ENCODE peak calls at places on chromosomes 16 and 17, in eight cellular contexts. One of them, this sample, is unnamed.

GRCh38 chr16:67673712-67674580 is 7.3 kb downstream of the C16orf86 start:
- ATAC-seq in upper lobe of left lung: peak; percentile 62
- ATAC-seq in effector memory CD8-positive, alpha-beta T cell: no peak
- ATAC-seq in CD4-positive, CD25-positive, alpha-beta regulatory T cell: no peak
- ATAC-seq in A549: peak; percentile 17
- ATAC-seq in RWPE2: no peak
- ATAC-seq in activated B cell treated with CpG ODN at 0.5 μM for 24 hours: no peak
- ATAC-seq in SK-N-SH treated with all-trans-retinoic acid at 6 μM for 48 hours: peak; percentile 58
- ATAC-seq in this sample: no peak

GRCh38 chr16:1159325-1159972 is 6.5 kb downstream of the CACNA1H start:
- ATAC-seq in SK-N-SH treated with all-trans-retinoic acid at 6 μM for 48 hours: no peak
- ATAC-seq in upper lobe of left lung: no peak
- ATAC-seq in A549: no peak
- ATAC-seq in RWPE2: no peak
- ATAC-seq in CD4-positive, CD25-positive, alpha-beta regulatory T cell: no peak
- ATAC-seq in effector memory CD8-positive, alpha-beta T cell: no peak
- ATAC-seq in activated B cell treated with CpG ODN at 0.5 μM for 24 hours: no peak
- ATAC-seq in this sample: no peak

GRCh38 chr16:59181821-59182420 is 447.8 kb upstream of the GOT2 start:
- ATAC-seq in upper lobe of left lung: peak; percentile 30
- ATAC-seq in effector memory CD8-positive, alpha-beta T cell: no peak
- ATAC-seq in SK-N-SH treated with all-trans-retinoic acid at 6 μM for 48 hours: no peak
- ATAC-seq in CD4-positive, CD25-positive, alpha-beta regulatory T cell: no peak
- ATAC-seq in activated B cell treated with CpG ODN at 0.5 μM for 24 hours: no peak
- ATAC-seq in A549: no peak
- ATAC-seq in RWPE2: no peak
- ATAC-seq in this sample: peak; percentile 24

GRCh38 chr16:87897563-87898505 is 28.5 kb upstream of the SLC7A5 start:
- ATAC-seq in effector memory CD8-positive, alpha-beta T cell: peak; percentile 45
- ATAC-seq in activated B cell treated with CpG ODN at 0.5 μM for 24 hours: no peak
- ATAC-seq in A549: peak; percentile 45
- ATAC-seq in SK-N-SH treated with all-trans-retinoic acid at 6 μM for 48 hours: no peak
- ATAC-seq in RWPE2: peak; percentile 41
- ATAC-seq in CD4-positive, CD25-positive, alpha-beta regulatory T cell: peak; percentile 58
- ATAC-seq in upper lobe of left lung: no peak
- ATAC-seq in this sample: no peak

GRCh38 chr16:49700222-49700927 is 155.5 kb downstream of the ZNF423 start:
- ATAC-seq in A549: no peak
- ATAC-seq in effector memory CD8-positive, alpha-beta T cell: no peak
- ATAC-seq in RWPE2: no peak
- ATAC-seq in SK-N-SH treated with all-trans-retinoic acid at 6 μM for 48 hours: no peak
- ATAC-seq in activated B cell treated with CpG ODN at 0.5 μM for 24 hours: no peak
- ATAC-seq in upper lobe of left lung: no peak
- ATAC-seq in CD4-positive, CD25-positive, alpha-beta regulatory T cell: no peak
- ATAC-seq in this sample: no peak

GRCh38 chr16:83917152-83918120 is 18.5 kb downstream of the MLYCD start:
- ATAC-seq in RWPE2: no peak
- ATAC-seq in effector memory CD8-positive, alpha-beta T cell: no peak
- ATAC-seq in SK-N-SH treated with all-trans-retinoic acid at 6 μM for 48 hours: no peak
- ATAC-seq in CD4-positive, CD25-positive, alpha-beta regulatory T cell: no peak
- ATAC-seq in activated B cell treated with CpG ODN at 0.5 μM for 24 hours: no peak
- ATAC-seq in A549: no peak
- ATAC-seq in upper lobe of left lung: no peak
- ATAC-seq in this sample: no peak

GRCh38 chr17:9790889-9791876 is at the start of gene DHRS7C:
- ATAC-seq in SK-N-SH treated with all-trans-retinoic acid at 6 μM for 48 hours: no peak
- ATAC-seq in A549: no peak
- ATAC-seq in activated B cell treated with CpG ODN at 0.5 μM for 24 hours: no peak
- ATAC-seq in effector memory CD8-positive, alpha-beta T cell: no peak
- ATAC-seq in upper lobe of left lung: no peak
- ATAC-seq in RWPE2: no peak
- ATAC-seq in CD4-positive, CD25-positive, alpha-beta regulatory T cell: no peak
- ATAC-seq in this sample: no peak

GRCh38 chr17:56114469-56114868 is 38.8 kb upstream of the ANKFN1 start:
- ATAC-seq in upper lobe of left lung: no peak
- ATAC-seq in CD4-positive, CD25-positive, alpha-beta regulatory T cell: no peak
- ATAC-seq in SK-N-SH treated with all-trans-retinoic acid at 6 μM for 48 hours: no peak
- ATAC-seq in effector memory CD8-positive, alpha-beta T cell: no peak
- ATAC-seq in A549: no peak
- ATAC-seq in activated B cell treated with CpG ODN at 0.5 μM for 24 hours: no peak
- ATAC-seq in RWPE2: no peak
- ATAC-seq in this sample: no peak

GRCh38 chr16:86213427-86214205 is 296.7 kb upstream of the FOXF1 start:
- ATAC-seq in activated B cell treated with CpG ODN at 0.5 μM for 24 hours: peak; percentile 34
- ATAC-seq in CD4-positive, CD25-positive, alpha-beta regulatory T cell: no peak
- ATAC-seq in RWPE2: no peak
- ATAC-seq in upper lobe of left lung: no peak
- ATAC-seq in effector memory CD8-positive, alpha-beta T cell: no peak
- ATAC-seq in A549: no peak
- ATAC-seq in SK-N-SH treated with all-trans-retinoic acid at 6 μM for 48 hours: no peak
- ATAC-seq in this sample: peak; percentile 24

GRCh38 chr17:81650951-81651350 is 5.4 kb downstream of the PDE6G start:
- ATAC-seq in upper lobe of left lung: no peak
- ATAC-seq in effector memory CD8-positive, alpha-beta T cell: no peak
- ATAC-seq in A549: peak; percentile 10
- ATAC-seq in activated B cell treated with CpG ODN at 0.5 μM for 24 hours: no peak
- ATAC-seq in CD4-positive, CD25-positive, alpha-beta regulatory T cell: no peak
- ATAC-seq in SK-N-SH treated with all-trans-retinoic acid at 6 μM for 48 hours: peak; percentile 2
- ATAC-seq in RWPE2: no peak
- ATAC-seq in this sample: peak; percentile 13

GRCh38 chr17:27609606-27610303 is 21.2 kb upstream of the LGALS9 start:
- ATAC-seq in RWPE2: peak; percentile 68
- ATAC-seq in CD4-positive, CD25-positive, alpha-beta regulatory T cell: no peak
- ATAC-seq in effector memory CD8-positive, alpha-beta T cell: no peak
- ATAC-seq in upper lobe of left lung: no peak
- ATAC-seq in A549: peak; percentile 88
- ATAC-seq in SK-N-SH treated with all-trans-retinoic acid at 6 μM for 48 hours: peak; percentile 83
- ATAC-seq in activated B cell treated with CpG ODN at 0.5 μM for 24 hours: no peak
- ATAC-seq in this sample: no peak

GRCh38 chr16:5064915-5065314 is 841 bp downstream of the C16orf89 start:
- ATAC-seq in RWPE2: no peak
- ATAC-seq in effector memory CD8-positive, alpha-beta T cell: no peak
- ATAC-seq in A549: no peak
- ATAC-seq in activated B cell treated with CpG ODN at 0.5 μM for 24 hours: no peak
- ATAC-seq in upper lobe of left lung: peak; percentile 62
- ATAC-seq in SK-N-SH treated with all-trans-retinoic acid at 6 μM for 48 hours: no peak
- ATAC-seq in CD4-positive, CD25-positive, alpha-beta regulatory T cell: no peak
- ATAC-seq in this sample: no peak

GRCh38 chr16:75589301-75589700 is 23.1 kb downstream of the GABARAPL2 start:
- ATAC-seq in effector memory CD8-positive, alpha-beta T cell: no peak
- ATAC-seq in RWPE2: no peak
- ATAC-seq in upper lobe of left lung: no peak
- ATAC-seq in CD4-positive, CD25-positive, alpha-beta regulatory T cell: no peak
- ATAC-seq in activated B cell treated with CpG ODN at 0.5 μM for 24 hours: no peak
- ATAC-seq in SK-N-SH treated with all-trans-retinoic acid at 6 μM for 48 hours: no peak
- ATAC-seq in A549: no peak
- ATAC-seq in this sample: no peak

GRCh38 chr17:31926100-31926729 is 10.6 kb upstream of the SUZ12 start:
- ATAC-seq in SK-N-SH treated with all-trans-retinoic acid at 6 μM for 48 hours: no peak
- ATAC-seq in activated B cell treated with CpG ODN at 0.5 μM for 24 hours: no peak
- ATAC-seq in RWPE2: no peak
- ATAC-seq in A549: no peak
- ATAC-seq in CD4-positive, CD25-positive, alpha-beta regulatory T cell: no peak
- ATAC-seq in effector memory CD8-positive, alpha-beta T cell: no peak
- ATAC-seq in upper lobe of left lung: no peak
- ATAC-seq in this sample: no peak

GRCh38 chr16:9107025-9107970 is 15.9 kb downstream of the HAPSTR1 start:
- ATAC-seq in A549: peak; percentile 19
- ATAC-seq in upper lobe of left lung: no peak
- ATAC-seq in CD4-positive, CD25-positive, alpha-beta regulatory T cell: no peak
- ATAC-seq in SK-N-SH treated with all-trans-retinoic acid at 6 μM for 48 hours: no peak
- ATAC-seq in effector memory CD8-positive, alpha-beta T cell: no peak
- ATAC-seq in activated B cell treated with CpG ODN at 0.5 μM for 24 hours: no peak
- ATAC-seq in RWPE2: no peak
- ATAC-seq in this sample: no peak

GRCh38 chr16:30104090-30104489 is 8.1 kb upstream of the YPEL3 start:
- ATAC-seq in activated B cell treated with CpG ODN at 0.5 μM for 24 hours: no peak
- ATAC-seq in RWPE2: no peak
- ATAC-seq in upper lobe of left lung: peak; percentile 17
- ATAC-seq in A549: no peak
- ATAC-seq in effector memory CD8-positive, alpha-beta T cell: no peak
- ATAC-seq in CD4-positive, CD25-positive, alpha-beta regulatory T cell: no peak
- ATAC-seq in SK-N-SH treated with all-trans-retinoic acid at 6 μM for 48 hours: no peak
- ATAC-seq in this sample: no peak

GRCh38 chr16:46899443-46900143 is 15.4 kb downstream of the GPT2 start:
- ATAC-seq in RWPE2: no peak
- ATAC-seq in CD4-positive, CD25-positive, alpha-beta regulatory T cell: no peak
- ATAC-seq in SK-N-SH treated with all-trans-retinoic acid at 6 μM for 48 hours: no peak
- ATAC-seq in effector memory CD8-positive, alpha-beta T cell: no peak
- ATAC-seq in activated B cell treated with CpG ODN at 0.5 μM for 24 hours: no peak
- ATAC-seq in A549: no peak
- ATAC-seq in upper lobe of left lung: peak; percentile 12
- ATAC-seq in this sample: no peak

GRCh38 chr16:90011196-90011819 is 7.9 kb downstream of the DBNDD1 start:
- ATAC-seq in CD4-positive, CD25-positive, alpha-beta regulatory T cell: no peak
- ATAC-seq in effector memory CD8-positive, alpha-beta T cell: no peak
- ATAC-seq in upper lobe of left lung: no peak
- ATAC-seq in A549: no peak
- ATAC-seq in RWPE2: no peak
- ATAC-seq in activated B cell treated with CpG ODN at 0.5 μM for 24 hours: no peak
- ATAC-seq in SK-N-SH treated with all-trans-retinoic acid at 6 μM for 48 hours: no peak
- ATAC-seq in this sample: no peak

GRCh38 chr16:16131204-16131603 is 92.1 kb downstream of the ABCC6 start:
- ATAC-seq in A549: no peak
- ATAC-seq in upper lobe of left lung: no peak
- ATAC-seq in effector memory CD8-positive, alpha-beta T cell: no peak
- ATAC-seq in CD4-positive, CD25-positive, alpha-beta regulatory T cell: no peak
- ATAC-seq in activated B cell treated with CpG ODN at 0.5 μM for 24 hours: no peak
- ATAC-seq in RWPE2: no peak
- ATAC-seq in SK-N-SH treated with all-trans-retinoic acid at 6 μM for 48 hours: no peak
- ATAC-seq in this sample: no peak

GRCh38 chr17:7560172-7561027 is 1.3 kb upstream of the SENP3 start:
- ATAC-seq in SK-N-SH treated with all-trans-retinoic acid at 6 μM for 48 hours: peak; percentile 61
- ATAC-seq in upper lobe of left lung: peak; percentile 67
- ATAC-seq in effector memory CD8-positive, alpha-beta T cell: no peak
- ATAC-seq in RWPE2: peak; percentile 52
- ATAC-seq in CD4-positive, CD25-positive, alpha-beta regulatory T cell: no peak
- ATAC-seq in A549: peak; percentile 85
- ATAC-seq in activated B cell treated with CpG ODN at 0.5 μM for 24 hours: peak; percentile 33
- ATAC-seq in this sample: peak; percentile 56

GRCh38 chr16:57741660-57742191 is 6.2 kb downstream of the KATNB1 start:
- ATAC-seq in CD4-positive, CD25-positive, alpha-beta regulatory T cell: no peak
- ATAC-seq in activated B cell treated with CpG ODN at 0.5 μM for 24 hours: no peak
- ATAC-seq in SK-N-SH treated with all-trans-retinoic acid at 6 μM for 48 hours: no peak
- ATAC-seq in RWPE2: no peak
- ATAC-seq in upper lobe of left lung: no peak
- ATAC-seq in A549: no peak
- ATAC-seq in effector memory CD8-positive, alpha-beta T cell: no peak
- ATAC-seq in this sample: no peak

GRCh38 chr17:39183766-39184165 is 13.7 kb downstream of the CACNB1 start:
- ATAC-seq in upper lobe of left lung: no peak
- ATAC-seq in A549: no peak
- ATAC-seq in RWPE2: no peak
- ATAC-seq in effector memory CD8-positive, alpha-beta T cell: no peak
- ATAC-seq in CD4-positive, CD25-positive, alpha-beta regulatory T cell: no peak
- ATAC-seq in SK-N-SH treated with all-trans-retinoic acid at 6 μM for 48 hours: no peak
- ATAC-seq in activated B cell treated with CpG ODN at 0.5 μM for 24 hours: no peak
- ATAC-seq in this sample: no peak

GRCh38 chr17:82173351-82174041 is 39.1 kb downstream of the CCDC57 start:
- ATAC-seq in A549: peak; percentile 28
- ATAC-seq in SK-N-SH treated with all-trans-retinoic acid at 6 μM for 48 hours: no peak
- ATAC-seq in upper lobe of left lung: no peak
- ATAC-seq in RWPE2: no peak
- ATAC-seq in activated B cell treated with CpG ODN at 0.5 μM for 24 hours: no peak
- ATAC-seq in effector memory CD8-positive, alpha-beta T cell: no peak
- ATAC-seq in CD4-positive, CD25-positive, alpha-beta regulatory T cell: no peak
- ATAC-seq in this sample: no peak

GRCh38 chr16:4160663-4161436 is 44.6 kb upstream of the ADCY9 start:
- ATAC-seq in SK-N-SH treated with all-trans-retinoic acid at 6 μM for 48 hours: no peak
- ATAC-seq in activated B cell treated with CpG ODN at 0.5 μM for 24 hours: no peak
- ATAC-seq in CD4-positive, CD25-positive, alpha-beta regulatory T cell: peak; percentile 28
- ATAC-seq in A549: no peak
- ATAC-seq in upper lobe of left lung: no peak
- ATAC-seq in effector memory CD8-positive, alpha-beta T cell: no peak
- ATAC-seq in RWPE2: no peak
- ATAC-seq in this sample: no peak

GRCh38 chr16:4053663-4054479 is 62.4 kb downstream of the ADCY9 start:
- ATAC-seq in SK-N-SH treated with all-trans-retinoic acid at 6 μM for 48 hours: no peak
- ATAC-seq in A549: peak; percentile 61
- ATAC-seq in CD4-positive, CD25-positive, alpha-beta regulatory T cell: no peak
- ATAC-seq in effector memory CD8-positive, alpha-beta T cell: peak; percentile 71
- ATAC-seq in activated B cell treated with CpG ODN at 0.5 μM for 24 hours: no peak
- ATAC-seq in upper lobe of left lung: peak; percentile 82
- ATAC-seq in RWPE2: peak; percentile 87
- ATAC-seq in this sample: no peak

This sample was measured in stimulated activated memory B cell treated with anti-CD40 and anti-IgM and Interleukin-4, amounts not matched to agents 10 μg/mL and 1 μg/mL and 100 μg/mL, for 72 hours.